ENCODE peak calls at places on chromosomes 1 and 21, in seven cellular contexts. M is IMR-90, Z is body of pancreas, G is transverse colon, H is heart left ventricle, Q is stomach, J is right lobe of liver. I is an unnamed sample.

GRCh38 chr1:7630378-7630777 is 140.7 kb upstream of the VAMP3 start:
- DNase-seq in M (no peak), Z (no peak), G (no peak), H (no peak), Q (no peak), J (no peak), I (no peak)

GRCh38 chr21:31221051-31221450 is 123.0 kb downstream of the TIAM1 start:
- DNase-seq in M (no peak), Z (no peak), G (no peak), H (no peak), Q (no peak), J (no peak), I (no peak)

GRCh38 chr1:204074274-204075115 is 1.6 kb downstream of the SOX13 start:
- DNase-seq in M (peak), Z (peak), G (peak), H (peak), Q (peak), J (peak), I (peak)

GRCh38 chr21:37868896-37869295 is 47.4 kb downstream of the KCNJ6 start:
- DNase-seq in M (peak), Z (no peak), G (no peak), H (no peak), Q (no peak), J (no peak), I (no peak)

GRCh38 chr1:103129255-103129654 is 20.9 kb upstream of the COL11A1 start:
- DNase-seq in M (peak), Z (no peak), G (no peak), H (no peak), Q (no peak), J (no peak), I (no peak)

GRCh38 chr1:63152572-63152971 is 169.8 kb upstream of the FOXD3 start:
- DNase-seq in M (no peak), Z (no peak), G (no peak), H (no peak), Q (no peak), J (no peak), I (no peak)

GRCh38 chr1:5758000-5758858 is 234.0 kb downstream of the NPHP4 start:
- DNase-seq in M (no peak), Z (no peak), G (no peak), H (peak), Q (no peak), J (no peak), I (no peak)

GRCh38 chr1:89843279-89844121 is 22.7 kb downstream of the LRRC8D start:
- DNase-seq in M (peak), Z (peak), G (peak), H (peak), Q (peak), J (peak), I (peak)

GRCh38 chr1:244833734-244834595 is 1.5 kb upstream of the COX20 start:
- DNase-seq in M (peak), Z (peak), G (peak), H (peak), Q (peak), J (peak), I (peak)
- TF ChIP-seq POLR2A in M (peak), Z (peak), G (no peak), H (no peak), Q (no peak), J (peak), I (peak)

GRCh38 chr1:24503870-24504523 is 1.4 kb downstream of the RCAN3 start:
- DNase-seq in M (no peak), Z (no peak), G (no peak), H (no peak), Q (no peak), J (no peak), I (no peak)

GRCh38 chr1:24500448-24501048 is 2.1 kb upstream of the RCAN3 start:
- DNase-seq in M (no peak), Z (no peak), G (no peak), H (no peak), Q (no peak), J (peak), I (no peak)

GRCh38 chr1:24501371-24502167 is 1.1 kb upstream of the RCAN3 start:
- DNase-seq in M (no peak), Z (no peak), G (peak), H (no peak), Q (peak), J (peak), I (peak)

GRCh38 chr1:24503003-24503751 is 541 bp downstream of the RCAN3 start:
- DNase-seq in M (no peak), Z (no peak), G (peak), H (no peak), Q (no peak), J (no peak), I (no peak)

GRCh38 chr1:24502168-24503002 is at the start of gene RCAN3:
- DNase-seq in M (peak), Z (peak), G (peak), H (peak), Q (peak), J (peak), I (peak)
- TF ChIP-seq POLR2A in M (peak), Z (peak), G (peak), H (no peak), Q (no peak), J (peak), I (no peak)

GRCh38 chr1:21206117-21206516 is 29.4 kb upstream of the EIF4G3 start:
- DNase-seq in M (peak), Z (no peak), G (no peak), H (no peak), Q (no peak), J (no peak), I (no peak)
- TF ChIP-seq POLR2A in M (no peak), Z (no peak), G (no peak), H (no peak), Q (no peak), J (no peak), I (no peak)

GRCh38 chr1:111221276-111221632 is 6.3 kb upstream of the CHI3L2 start:
- DNase-seq in M (no peak), Z (no peak), G (no peak), H (no peak), Q (no peak), J (no peak), I (no peak)

GRCh38 chr1:111220302-111220890 is 7.1 kb upstream of the CHI3L2 start:
- DNase-seq in M (no peak), Z (no peak), G (no peak), H (no peak), Q (no peak), J (no peak), I (no peak)

GRCh38 chr1:111222308-111223125 is 5.0 kb upstream of the CHI3L2 start:
- DNase-seq in M (peak), Z (peak), G (peak), H (peak), Q (peak), J (peak), I (peak)

GRCh38 chr1:111223126-111223443 is 4.4 kb upstream of the CHI3L2 start:
- DNase-seq in M (no peak), Z (no peak), G (no peak), H (no peak), Q (no peak), J (no peak), I (no peak)

GRCh38 chr1:111221633-111222286 is 5.8 kb upstream of the CHI3L2 start:
- DNase-seq in M (peak), Z (no peak), G (peak), H (no peak), Q (no peak), J (no peak), I (no peak)
- TF ChIP-seq POLR2A in M (no peak), Z (no peak), G (no peak), H (no peak), Q (no peak), J (no peak), I (no peak)

GRCh38 chr1:16153999-16154673 is 1.7 kb downstream of the EPHA2 start:
- DNase-seq in M (no peak), Z (no peak), G (no peak), H (no peak), Q (no peak), J (no peak), I (no peak)

GRCh38 chr1:16158025-16158424 is 2.2 kb upstream of the EPHA2 start:
- DNase-seq in M (no peak), Z (no peak), G (no peak), H (no peak), Q (no peak), J (no peak), I (no peak)

GRCh38 chr1:16156848-16157495 is 1.1 kb upstream of the EPHA2 start:
- DNase-seq in M (peak), Z (no peak), G (no peak), H (peak), Q (no peak), J (no peak), I (no peak)

GRCh38 chr1:16153110-16153998 is 2.5 kb downstream of the EPHA2 start:
- DNase-seq in M (no peak), Z (no peak), G (no peak), H (no peak), Q (no peak), J (no peak), I (no peak)

DNA sequence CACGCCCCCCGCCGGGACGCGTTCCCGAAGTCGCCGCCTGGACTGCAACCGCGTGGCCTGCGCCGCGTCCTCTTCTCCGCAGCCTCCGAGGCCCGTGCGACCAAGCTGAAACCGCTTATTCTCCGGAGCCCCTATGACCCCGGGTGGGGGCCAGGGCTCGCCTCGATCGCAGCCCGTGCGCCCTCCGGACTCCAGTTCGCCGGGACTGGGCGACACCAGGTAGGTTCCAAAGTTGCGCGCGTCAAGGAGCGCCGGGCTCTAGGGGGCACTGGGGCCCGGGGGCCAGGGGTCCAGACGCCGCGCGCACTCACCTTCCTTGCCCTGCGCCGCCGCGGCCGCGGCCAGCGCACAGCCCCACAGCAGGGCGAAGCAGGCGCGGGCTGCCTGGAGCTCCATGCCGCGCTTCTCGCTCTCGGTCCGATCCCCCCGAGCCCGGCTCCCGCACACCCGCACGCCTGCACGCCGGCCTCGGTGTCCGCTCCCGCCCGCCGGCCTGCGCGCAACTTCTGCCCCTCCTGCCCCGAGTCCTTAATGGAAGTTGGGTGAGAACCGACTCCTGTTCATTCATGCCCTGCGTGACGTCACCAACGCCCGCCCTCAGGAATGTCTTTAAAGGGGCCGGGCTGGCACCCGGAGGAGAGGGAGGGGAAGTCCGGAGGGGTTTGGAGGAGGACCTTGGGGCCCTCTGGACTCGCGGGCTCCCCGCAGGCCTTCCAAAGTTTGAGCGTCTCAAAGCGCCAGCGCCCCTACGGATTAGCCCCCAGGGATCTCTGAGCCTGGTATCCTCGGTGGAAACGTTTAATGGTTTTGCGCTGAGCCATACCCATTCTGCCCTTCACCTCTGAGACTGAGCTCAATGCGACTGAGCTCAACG is at the start of gene EPHA2:
- DNase-seq in M (peak), Z (peak), G (peak), H (peak), Q (peak), J (peak), I (peak)
- TF ChIP-seq POLR2A in M (peak), Z (peak), G (peak), H (peak), Q (no peak), J (peak), I (peak)

GRCh38 chr1:15684468-15685283 is 556 bp downstream of the PLEKHM2 start:
- DNase-seq in M (no peak), Z (peak), G (peak), H (peak), Q (peak), J (peak), I (peak)
- TF ChIP-seq POLR2A in M (no peak), Z (no peak), G (no peak), H (no peak), Q (no peak), J (no peak), I (no peak)

I was measured in H54.